ENCODE peak calls at places on chromosome X, in nine cellular contexts. One of them, this sample, is unnamed.

GRCh38 chrX:23292979-23293651 is 41.5 kb upstream of the PTCHD1 start:
- DNase-seq in hepatocyte: no peak
- DNase-seq in MM.1S: no peak
- DNase-seq in PC-3: peak; percentile 49
- DNase-seq in SK-N-SH: no peak
- DNase-seq in neural progenitor cell: no peak
- DNase-seq in OCI-LY7: no peak
- DNase-seq in GM23338: peak; percentile 3
- DNase-seq in HCT116: no peak
- DNase-seq in this sample: no peak

GRCh38 chrX:1427756-1428155 is 25.0 kb downstream of the ASMTL start:
- DNase-seq in hepatocyte: no peak
- DNase-seq in GM23338: no peak
- DNase-seq in MM.1S: no peak
- DNase-seq in neural progenitor cell: no peak
- DNase-seq in OCI-LY7: no peak
- DNase-seq in SK-N-SH: no peak
- DNase-seq in HCT116: no peak
- DNase-seq in PC-3: no peak
- DNase-seq in this sample: no peak

GRCh38 chrX:1537031-1537715 is at the start of gene P2RY8:
- DNase-seq in OCI-LY7: peak; percentile 91
- DNase-seq in GM23338: no peak
- DNase-seq in MM.1S: peak; percentile 82
- DNase-seq in PC-3: peak; percentile 75
- DNase-seq in neural progenitor cell: no peak
- DNase-seq in SK-N-SH: no peak
- DNase-seq in hepatocyte: peak; percentile 43
- DNase-seq in HCT116: no peak
- DNase-seq in this sample: peak; percentile 40

GRCh38 chrX:133847595-133847994 is 137.8 kb downstream of the GPC3 start:
- DNase-seq in OCI-LY7: no peak
- DNase-seq in MM.1S: no peak
- DNase-seq in PC-3: no peak
- DNase-seq in GM23338: no peak
- DNase-seq in neural progenitor cell: no peak
- DNase-seq in SK-N-SH: no peak
- DNase-seq in HCT116: no peak
- DNase-seq in hepatocyte: no peak
- DNase-seq in this sample: no peak

GRCh38 chrX:23511783-23512182 is 155.5 kb upstream of the PRDX4 start:
- DNase-seq in PC-3: no peak
- DNase-seq in GM23338: no peak
- DNase-seq in MM.1S: no peak
- DNase-seq in hepatocyte: no peak
- DNase-seq in HCT116: no peak
- DNase-seq in OCI-LY7: no peak
- DNase-seq in SK-N-SH: peak; percentile 21
- DNase-seq in neural progenitor cell: no peak
- DNase-seq in this sample: no peak

GRCh38 chrX:115642895-115643530 is 82.0 kb downstream of the PLS3 start:
- DNase-seq in MM.1S: peak; percentile 56
- DNase-seq in neural progenitor cell: peak; percentile 44
- DNase-seq in GM23338: peak; percentile 34
- DNase-seq in hepatocyte: peak; percentile 75
- DNase-seq in SK-N-SH: peak; percentile 48
- DNase-seq in OCI-LY7: peak; percentile 14
- DNase-seq in PC-3: peak; percentile 75
- DNase-seq in HCT116: peak; percentile 15
- DNase-seq in this sample: peak; percentile 48

GRCh38 chrX:36908801-36909403 is 99.3 kb upstream of the FAM47C start:
- DNase-seq in MM.1S: peak; percentile 21
- DNase-seq in HCT116: peak; percentile 4
- DNase-seq in OCI-LY7: peak; percentile 38
- DNase-seq in SK-N-SH: peak; percentile 10
- DNase-seq in GM23338: peak; percentile 28
- DNase-seq in neural progenitor cell: peak; percentile 26
- DNase-seq in PC-3: peak; percentile 67
- DNase-seq in hepatocyte: peak; percentile 60
- DNase-seq in this sample: peak; percentile 43

GRCh38 chrX:46380148-46380752 is 165.0 kb downstream of the ZNF674 start:
- DNase-seq in MM.1S: peak; percentile 14
- DNase-seq in SK-N-SH: no peak
- DNase-seq in GM23338: no peak
- DNase-seq in OCI-LY7: no peak
- DNase-seq in hepatocyte: no peak
- DNase-seq in HCT116: no peak
- DNase-seq in neural progenitor cell: no peak
- DNase-seq in PC-3: peak; percentile 22
- DNase-seq in this sample: no peak

GRCh38 chrX:116009871-116010710 is 160.5 kb upstream of the AGTR2 start:
- DNase-seq in PC-3: no peak
- DNase-seq in MM.1S: peak; percentile 91
- DNase-seq in HCT116: no peak
- DNase-seq in SK-N-SH: peak; percentile 9
- DNase-seq in neural progenitor cell: no peak
- DNase-seq in hepatocyte: peak; percentile 41
- DNase-seq in OCI-LY7: no peak
- DNase-seq in GM23338: peak; percentile 38
- DNase-seq in this sample: no peak

GRCh38 chrX:72576161-72576896 is 3.7 kb upstream of the HDAC8 start:
- DNase-seq in neural progenitor cell: no peak
- DNase-seq in GM23338: no peak
- DNase-seq in SK-N-SH: no peak
- DNase-seq in hepatocyte: no peak
- DNase-seq in MM.1S: no peak
- DNase-seq in HCT116: no peak
- DNase-seq in OCI-LY7: no peak
- DNase-seq in PC-3: peak; percentile 52
- DNase-seq in this sample: peak; percentile 70

GRCh38 chrX:64204701-64205440 is 637 bp downstream of the AMER1 start:
- DNase-seq in SK-N-SH: peak; percentile 75
- DNase-seq in neural progenitor cell: peak; percentile 44
- DNase-seq in hepatocyte: peak; percentile 44
- DNase-seq in MM.1S: peak; percentile 10
- DNase-seq in OCI-LY7: peak; percentile 31
- DNase-seq in PC-3: peak; percentile 25
- DNase-seq in HCT116: no peak
- DNase-seq in GM23338: peak; percentile 25
- DNase-seq in this sample: peak; percentile 71

GRCh38 chrX:134603806-134604700 is 54.2 kb downstream of the PLAC1 start:
- DNase-seq in hepatocyte: no peak
- DNase-seq in MM.1S: no peak
- DNase-seq in OCI-LY7: no peak
- DNase-seq in PC-3: peak; percentile 85
- DNase-seq in SK-N-SH: no peak
- DNase-seq in GM23338: peak; percentile 9
- DNase-seq in HCT116: peak; percentile 71
- DNase-seq in neural progenitor cell: no peak
- DNase-seq in this sample: peak; percentile 85

GRCh38 chrX:11438767-11439166 is 145.6 kb downstream of the AMELX start:
- DNase-seq in neural progenitor cell: no peak
- DNase-seq in GM23338: no peak
- DNase-seq in MM.1S: peak; percentile 36
- DNase-seq in SK-N-SH: no peak
- DNase-seq in PC-3: no peak
- DNase-seq in hepatocyte: no peak
- DNase-seq in OCI-LY7: no peak
- DNase-seq in HCT116: no peak
- DNase-seq in this sample: peak; percentile 30

GRCh38 chrX:119605398-119605738 is 856 bp downstream of the NKRF start:
- DNase-seq in MM.1S: no peak
- DNase-seq in SK-N-SH: peak; percentile 51
- DNase-seq in HCT116: no peak
- DNase-seq in hepatocyte: peak; percentile 13
- DNase-seq in neural progenitor cell: no peak
- DNase-seq in PC-3: no peak
- DNase-seq in OCI-LY7: no peak
- DNase-seq in GM23338: peak; percentile 64
- DNase-seq in this sample: peak; percentile 42

GRCh38 chrX:154310991-154311541 is 15.5 kb downstream of the TKTL1 start:
- DNase-seq in neural progenitor cell: no peak
- DNase-seq in OCI-LY7: no peak
- DNase-seq in MM.1S: no peak
- DNase-seq in SK-N-SH: no peak
- DNase-seq in PC-3: no peak
- DNase-seq in hepatocyte: peak; percentile 22
- DNase-seq in GM23338: no peak
- DNase-seq in HCT116: no peak
- DNase-seq in this sample: no peak

GRCh38 chrX:71282514-71283408 is 674 bp upstream of the NONO start:
- DNase-seq in neural progenitor cell: peak; percentile 12
- DNase-seq in SK-N-SH: peak; percentile 42
- DNase-seq in HCT116: peak; percentile 4
- DNase-seq in PC-3: no peak
- DNase-seq in GM23338: peak; percentile 23
- DNase-seq in OCI-LY7: no peak
- DNase-seq in MM.1S: no peak
- DNase-seq in hepatocyte: peak; percentile 38
- DNase-seq in this sample: peak; percentile 73

DNA sequence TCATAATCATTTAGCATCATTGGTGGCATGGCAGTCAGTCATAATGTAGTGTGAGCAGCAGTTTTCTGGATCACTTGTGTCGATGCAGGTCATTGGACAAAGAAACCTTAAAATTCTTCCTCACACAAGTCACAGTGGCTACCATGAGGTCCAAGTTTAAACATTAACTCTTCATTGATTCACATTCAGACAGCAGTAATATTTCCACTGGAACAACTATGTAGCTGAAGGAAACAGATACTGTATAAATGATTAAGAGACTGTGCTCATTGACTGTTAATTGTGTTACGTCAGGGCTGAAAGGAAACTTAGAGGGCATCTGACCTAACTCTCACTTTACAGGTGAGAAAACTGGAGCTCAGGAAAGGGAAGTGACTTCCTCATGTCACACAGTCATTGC is 261.8 kb downstream of the KLHL13 start:
- DNase-seq in SK-N-SH: no peak
- DNase-seq in hepatocyte: no peak
- DNase-seq in MM.1S: no peak
- DNase-seq in HCT116: no peak
- DNase-seq in PC-3: no peak
- DNase-seq in OCI-LY7: no peak
- DNase-seq in neural progenitor cell: no peak
- DNase-seq in GM23338: no peak
- DNase-seq in this sample: no peak
- TF ChIP-seq EZH2phosphoT487 in SK-N-SH: no peak
- TF ChIP-seq EZH2phosphoT487 in hepatocyte: no peak
- TF ChIP-seq EZH2phosphoT487 in MM.1S: no peak
- TF ChIP-seq EZH2phosphoT487 in HCT116: no peak
- TF ChIP-seq EZH2phosphoT487 in PC-3: no peak
- TF ChIP-seq EZH2phosphoT487 in OCI-LY7: no peak
- TF ChIP-seq EZH2phosphoT487 in neural progenitor cell: no peak
- TF ChIP-seq EZH2phosphoT487 in GM23338: no peak
- TF ChIP-seq EZH2phosphoT487 in this sample: no peak

GRCh38 chrX:140505421-140506337 is 810 bp upstream of the SOX3 start:
- DNase-seq in HCT116: no peak
- DNase-seq in SK-N-SH: peak; percentile 22
- DNase-seq in GM23338: peak; percentile 65
- DNase-seq in OCI-LY7: no peak
- DNase-seq in MM.1S: no peak
- DNase-seq in PC-3: no peak
- DNase-seq in neural progenitor cell: peak; percentile 72
- DNase-seq in hepatocyte: no peak
- DNase-seq in this sample: no peak

GRCh38 chrX:140509468-140510305 is 4.8 kb upstream of the SOX3 start:
- DNase-seq in MM.1S: no peak
- DNase-seq in neural progenitor cell: peak; percentile 24
- DNase-seq in HCT116: no peak
- DNase-seq in GM23338: peak; percentile 37
- DNase-seq in SK-N-SH: peak; percentile 19
- DNase-seq in PC-3: no peak
- DNase-seq in OCI-LY7: no peak
- DNase-seq in hepatocyte: no peak
- DNase-seq in this sample: no peak

GRCh38 chrX:140508958-140509357 is 4.1 kb upstream of the SOX3 start:
- DNase-seq in hepatocyte: no peak
- DNase-seq in neural progenitor cell: peak; percentile 36
- DNase-seq in MM.1S: no peak
- DNase-seq in PC-3: no peak
- DNase-seq in SK-N-SH: peak; percentile 12
- DNase-seq in HCT116: no peak
- DNase-seq in OCI-LY7: no peak
- DNase-seq in GM23338: no peak
- DNase-seq in this sample: no peak

GRCh38 chrX:140507223-140507981 is 2.5 kb upstream of the SOX3 start:
- DNase-seq in OCI-LY7: no peak
- DNase-seq in neural progenitor cell: peak; percentile 44
- DNase-seq in hepatocyte: no peak
- DNase-seq in SK-N-SH: peak; percentile 20
- DNase-seq in MM.1S: no peak
- DNase-seq in HCT116: no peak
- DNase-seq in GM23338: no peak
- DNase-seq in PC-3: peak; percentile 67
- DNase-seq in this sample: no peak

GRCh38 chrX:140507982-140508305 is 3.1 kb upstream of the SOX3 start:
- DNase-seq in SK-N-SH: peak; percentile 24
- DNase-seq in MM.1S: no peak
- DNase-seq in neural progenitor cell: peak; percentile 92
- DNase-seq in HCT116: no peak
- DNase-seq in OCI-LY7: no peak
- DNase-seq in GM23338: peak; percentile 90
- DNase-seq in PC-3: peak; percentile 68
- DNase-seq in hepatocyte: peak; percentile 30
- DNase-seq in this sample: peak; percentile 60
- TF ChIP-seq EZH2phosphoT487 in SK-N-SH: no peak
- TF ChIP-seq EZH2phosphoT487 in MM.1S: no peak
- TF ChIP-seq EZH2phosphoT487 in neural progenitor cell: no peak
- TF ChIP-seq EZH2phosphoT487 in HCT116: no peak
- TF ChIP-seq EZH2phosphoT487 in OCI-LY7: no peak
- TF ChIP-seq EZH2phosphoT487 in GM23338: no peak
- TF ChIP-seq EZH2phosphoT487 in PC-3: no peak
- TF ChIP-seq EZH2phosphoT487 in hepatocyte: no peak
- TF ChIP-seq EZH2phosphoT487 in this sample: no peak

DNA sequence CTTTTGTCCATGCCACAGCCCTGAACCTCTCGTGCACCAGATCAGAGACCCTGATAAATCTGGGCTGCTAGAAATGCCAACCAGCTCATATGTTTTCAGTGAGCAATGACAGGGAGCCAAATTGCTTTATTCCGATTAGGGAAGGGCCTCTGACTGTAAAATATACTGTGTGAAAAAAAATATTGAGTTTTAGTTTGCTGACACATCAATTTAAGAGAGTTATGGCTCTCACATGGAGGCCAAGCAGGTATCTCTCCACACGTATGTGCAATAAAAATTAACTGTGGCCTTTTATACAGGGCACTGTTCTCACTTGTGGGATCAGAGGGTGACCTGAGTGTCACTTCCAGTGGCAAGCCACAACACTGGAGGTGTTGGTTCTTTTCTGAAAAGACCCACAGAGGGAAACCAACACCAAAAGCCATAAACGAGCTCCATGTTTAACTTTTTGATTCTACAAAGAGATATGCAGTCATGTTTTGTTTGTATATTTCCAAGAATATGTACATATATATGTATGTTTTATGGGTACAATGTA is 462.8 kb downstream of the MID1IP1 start:
- DNase-seq in HCT116: no peak
- DNase-seq in SK-N-SH: no peak
- DNase-seq in GM23338: no peak
- DNase-seq in hepatocyte: no peak
- DNase-seq in OCI-LY7: no peak
- DNase-seq in neural progenitor cell: no peak
- DNase-seq in MM.1S: no peak
- DNase-seq in PC-3: no peak
- DNase-seq in this sample: no peak
- TF ChIP-seq EZH2phosphoT487 in HCT116: no peak
- TF ChIP-seq EZH2phosphoT487 in SK-N-SH: no peak
- TF ChIP-seq EZH2phosphoT487 in GM23338: no peak
- TF ChIP-seq EZH2phosphoT487 in hepatocyte: no peak
- TF ChIP-seq EZH2phosphoT487 in OCI-LY7: no peak
- TF ChIP-seq EZH2phosphoT487 in neural progenitor cell: no peak
- TF ChIP-seq EZH2phosphoT487 in MM.1S: no peak
- TF ChIP-seq EZH2phosphoT487 in PC-3: no peak
- TF ChIP-seq EZH2phosphoT487 in this sample: no peak

GRCh38 chrX:49919617-49920016 is 2.8 kb upstream of the CLCN5 start:
- DNase-seq in HCT116: no peak
- DNase-seq in neural progenitor cell: peak; percentile 54
- DNase-seq in PC-3: peak; percentile 34
- DNase-seq in hepatocyte: peak; percentile 67
- DNase-seq in OCI-LY7: peak; percentile 27
- DNase-seq in SK-N-SH: peak; percentile 56
- DNase-seq in GM23338: peak; percentile 56
- DNase-seq in MM.1S: peak; percentile 21
- DNase-seq in this sample: peak; percentile 35
- TF ChIP-seq EZH2phosphoT487 in HCT116: no peak
- TF ChIP-seq EZH2phosphoT487 in neural progenitor cell: no peak
- TF ChIP-seq EZH2phosphoT487 in PC-3: no peak
- TF ChIP-seq EZH2phosphoT487 in hepatocyte: no peak
- TF ChIP-seq EZH2phosphoT487 in OCI-LY7: no peak
- TF ChIP-seq EZH2phosphoT487 in SK-N-SH: no peak
- TF ChIP-seq EZH2phosphoT487 in GM23338: no peak
- TF ChIP-seq EZH2phosphoT487 in MM.1S: no peak
- TF ChIP-seq EZH2phosphoT487 in this sample: no peak